ENCODE peak calls at places on chromosomes 7 and 10, in nine cellular contexts. J is transverse colon; Y is foreskin keratinocyte; R is HFF-Myc; S is cardiac muscle cell; K is cardiac fibroblast; A is A549; L is CD4-positive, alpha-beta T cell; B is GM10248. Q is an unnamed sample.
A peak's percentile ranks its signal among the peaks of the same experiment; 100 is the strongest.

GRCh38 chr10:49009231-49009979 is 69.8 kb upstream of the LRRC18 start:
- DNase-seq in J (no peak), Y (no peak), R (no peak), S (no peak), K (no peak), A (no peak), L (no peak), B (no peak), Q (no peak)

GRCh38 chr7:5222861-5223411 is 32.9 kb downstream of the WIPI2 start:
- DNase-seq in J (no peak), Y (no peak), R (no peak), S (no peak), K (no peak), A (no peak), L (no peak), B (no peak), Q (no peak)

GRCh38 chr7:148175512-148175911 is 415.1 kb upstream of the C7orf33 start:
- DNase-seq in J (no peak), Y (no peak), R (no peak), S (no peak), K (no peak), A (no peak), L (no peak), B (no peak), Q (no peak)

GRCh38 chr7:143499246-143499645 is 21.6 kb downstream of the TAS2R41 start:
- DNase-seq in J (no peak), Y (no peak), R (no peak), S (peak; percentile 83), K (peak; percentile 89), A (no peak), L (no peak), B (no peak), Q (no peak)

GRCh38 chr7:107891619-107892366 is 810 bp downstream of the DLD start:
- DNase-seq in J (no peak), Y (no peak), R (no peak), S (peak; percentile 38), K (peak; percentile 20), A (peak; percentile 21), L (no peak), B (no peak), Q (no peak)

GRCh38 chr7:75921479-75921878 is 6.5 kb downstream of the POR start:
- DNase-seq in J (no peak), Y (no peak), R (no peak), S (peak; percentile 46), K (no peak), A (no peak), L (no peak), B (no peak), Q (no peak)

GRCh38 chr10:650691-651615 is 38.5 kb downstream of the DIP2C start:
- DNase-seq in J (no peak), Y (no peak), R (no peak), S (no peak), K (no peak), A (no peak), L (no peak), B (no peak), Q (no peak)

GRCh38 chr10:63297941-63298340 is 164.8 kb downstream of the NRBF2 start:
- DNase-seq in J (no peak), Y (no peak), R (no peak), S (no peak), K (no peak), A (no peak), L (no peak), B (no peak), Q (no peak)

GRCh38 chr10:17200035-17200884 is 1.2 kb downstream of the TRDMT1 start:
- DNase-seq in J (no peak), Y (no peak), R (no peak), S (peak; percentile 35), K (peak; percentile 48), A (no peak), L (no peak), B (no peak), Q (no peak)

GRCh38 chr10:17202506-17202905 is 1.0 kb upstream of the TRDMT1 start:
- DNase-seq in J (no peak), Y (no peak), R (no peak), S (no peak), K (no peak), A (no peak), L (no peak), B (no peak), Q (no peak)

GRCh38 chr10:17201165-17202013 is at the start of gene TRDMT1:
- DNase-seq in J (peak; percentile 88), Y (peak; percentile 76), R (no peak), S (peak; percentile 96), K (peak; percentile 96), A (peak; percentile 92), L (peak; percentile 64), B (peak; percentile 82), Q (peak; percentile 85)

GRCh38 chr10:17199351-17199804 is 2.1 kb downstream of the TRDMT1 start:
- DNase-seq in J (no peak), Y (no peak), R (no peak), S (peak; percentile 68), K (peak; percentile 74), A (no peak), L (no peak), B (no peak), Q (no peak)

DNA sequence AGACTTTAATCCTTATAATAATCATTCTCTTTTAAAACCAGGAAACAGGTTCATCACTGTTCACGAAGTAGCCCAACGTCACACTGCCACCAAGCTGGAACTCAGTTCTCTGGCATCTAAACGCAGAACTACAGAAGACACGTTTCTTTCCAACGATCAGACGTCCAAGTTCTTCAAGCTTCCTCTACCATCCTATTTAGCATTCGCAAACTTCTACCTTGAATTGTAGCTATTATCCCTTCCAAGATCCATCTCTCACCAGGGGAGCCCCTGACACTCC is 647 bp downstream of the TRDMT1 start:
- DNase-seq in J (peak; percentile 53), Y (no peak), R (no peak), S (peak; percentile 57), K (peak; percentile 61), A (peak; percentile 67), L (no peak), B (no peak), Q (peak; percentile 34)
- TF ChIP-seq CTCF in J (no peak), Y (peak; percentile 41), R (no peak), S (no peak), K (no peak), A (no peak), L (peak; percentile 8), B (no peak), Q (no peak)

GRCh38 chr7:33673029-33673700 is 232.2 kb upstream of the BMPER start:
- DNase-seq in J (no peak), Y (no peak), R (no peak), S (no peak), K (no peak), A (no peak), L (no peak), B (no peak), Q (no peak)
- TF ChIP-seq CTCF in J (no peak), Y (peak; percentile 27), R (peak; percentile 22), S (no peak), K (no peak), A (no peak), L (no peak), B (no peak), Q (no peak)

DNA sequence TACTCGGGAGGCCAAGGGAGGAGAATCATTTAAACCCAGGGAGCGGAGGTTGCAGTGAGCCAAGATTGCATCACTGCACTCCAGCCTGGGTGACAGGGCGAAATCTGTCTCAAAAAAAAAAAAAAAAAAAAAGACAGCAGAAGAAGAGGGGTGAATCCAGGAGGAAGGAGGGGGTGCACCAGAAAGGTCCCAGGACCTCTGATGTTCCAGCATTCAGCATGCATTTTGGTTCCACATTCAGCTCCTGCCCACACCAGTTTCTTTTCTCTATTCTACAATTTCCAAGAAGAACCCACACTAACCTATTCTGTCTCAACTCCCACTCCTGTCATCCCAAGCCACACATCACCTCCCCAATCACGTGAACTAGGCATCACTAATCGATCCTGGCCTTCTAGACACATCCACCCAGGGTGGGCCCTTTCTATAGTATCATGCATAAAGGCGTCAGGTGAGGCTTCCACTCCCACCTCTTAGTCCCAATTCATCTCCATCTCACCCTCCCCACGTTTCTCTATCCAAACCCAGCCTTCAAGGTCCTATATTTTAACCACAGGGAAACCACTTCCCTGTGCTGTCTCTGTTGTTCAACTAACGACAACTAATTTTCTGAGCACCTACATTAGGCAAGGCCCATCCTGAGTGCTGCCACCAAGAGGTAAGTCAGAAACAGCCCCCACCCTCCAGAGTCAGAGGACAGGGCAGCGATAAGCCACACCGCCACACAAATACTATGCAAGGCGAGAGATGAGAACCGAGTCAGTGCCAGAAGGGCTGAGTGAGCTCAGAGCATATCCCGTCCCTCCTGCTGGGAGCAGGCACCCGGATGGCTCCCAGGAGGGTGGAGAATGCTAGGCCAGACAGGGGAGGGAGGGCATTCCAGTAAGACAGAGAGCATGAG is 2.2 kb downstream of the ANXA11 start:
- DNase-seq in J (peak; percentile 72), Y (peak; percentile 40), R (peak; percentile 42), S (peak; percentile 92), K (peak; percentile 94), A (peak; percentile 75), L (peak; percentile 51), B (peak; percentile 77), Q (peak; percentile 80)
- TF ChIP-seq CTCF in J (peak; percentile 11), Y (peak; percentile 56), R (peak; percentile 33), S (peak; percentile 25), K (peak; percentile 19), A (peak; percentile 52), L (peak; percentile 60), B (peak; percentile 71), Q (peak; percentile 32)

GRCh38 chr10:116691544-116692126 is 50.7 kb downstream of the HSPA12A start:
- DNase-seq in J (no peak), Y (no peak), R (no peak), S (peak; percentile 7), K (no peak), A (no peak), L (no peak), B (no peak), Q (no peak)

GRCh38 chr10:116689744-116690143 is 52.6 kb downstream of the HSPA12A start:
- DNase-seq in J (no peak), Y (no peak), R (no peak), S (no peak), K (no peak), A (no peak), L (no peak), B (no peak), Q (no peak)

GRCh38 chr10:116689096-116689495 is 53.3 kb downstream of the HSPA12A start:
- DNase-seq in J (no peak), Y (no peak), R (no peak), S (no peak), K (no peak), A (no peak), L (no peak), B (no peak), Q (no peak)

GRCh38 chr10:116691079-116691398 is 51.3 kb downstream of the HSPA12A start:
- DNase-seq in J (no peak), Y (no peak), R (no peak), S (no peak), K (no peak), A (no peak), L (no peak), B (no peak), Q (no peak)

DNA sequence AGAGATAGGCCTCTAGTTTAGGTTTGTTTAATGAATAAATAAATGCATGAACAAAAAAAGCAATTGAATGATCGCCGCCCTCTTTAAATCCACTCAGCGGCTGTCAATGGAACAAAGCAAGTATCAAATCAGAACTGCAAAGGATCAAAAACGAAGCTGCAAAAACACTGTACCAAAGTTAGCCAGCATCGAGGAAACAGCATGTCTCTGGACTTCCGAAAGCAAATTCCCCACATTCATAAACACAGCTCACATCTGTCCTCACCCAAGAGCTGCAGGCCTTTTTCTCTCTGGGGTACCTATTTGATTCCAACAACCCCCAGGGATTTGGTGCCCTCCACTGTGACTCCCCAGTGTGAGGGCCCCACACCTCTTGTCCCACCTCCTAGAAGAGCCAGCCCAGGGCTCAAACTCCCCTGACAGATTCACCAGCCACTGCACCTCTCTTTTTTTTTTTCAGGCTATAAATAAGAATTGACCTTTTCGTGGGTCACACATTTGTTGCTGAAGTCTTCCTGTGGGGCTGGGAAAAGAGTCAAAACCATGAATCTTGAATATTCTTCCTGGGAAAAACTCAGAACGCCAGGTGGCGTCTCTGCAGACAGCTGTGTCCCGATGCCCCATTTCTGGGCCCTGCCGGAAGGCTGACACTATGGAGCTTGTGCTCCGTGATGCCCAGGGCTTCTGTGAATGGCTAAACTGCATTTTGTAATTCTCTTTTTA is 51.8 kb downstream of the HSPA12A start:
- DNase-seq in J (no peak), Y (no peak), R (no peak), S (peak; percentile 38), K (peak; percentile 30), A (no peak), L (no peak), B (no peak), Q (no peak)
- TF ChIP-seq CTCF in J (peak; percentile 11), Y (peak; percentile 33), R (no peak), S (peak; percentile 31), K (peak; percentile 49), A (no peak), L (no peak), B (no peak), Q (no peak)